ENCODE peak calls at places on chromosome 10, in seven cellular contexts. M is Peyer's patch; A is CD8-positive, alpha-beta T cell; V is AG10803; Q is OCI-LY7; P is mesendoderm; N is left ventricle myocardium inferior. Z is an unnamed sample.

GRCh38 chr10:3781458-3782098 is 3.4 kb downstream of the KLF6 start:
- DNase-seq in Q (peak), P (peak), A (peak), V (peak), M (no peak), N (peak), Z (peak)

GRCh38 chr10:29737209-29737565 is 102.4 kb upstream of the SVIL start:
- DNase-seq in M (no peak), Q (no peak), A (no peak), V (no peak), N (no peak), P (no peak), Z (no peak)

GRCh38 chr10:132001238-132001977 is 19.7 kb upstream of the BNIP3 start:
- DNase-seq in A (no peak), P (peak), Q (no peak), V (peak), M (no peak), N (no peak), Z (peak)

GRCh38 chr10:65501259-65501658 is 1424.6 kb upstream of the LRRTM3 start:
- DNase-seq in A (no peak), V (no peak), P (no peak), Q (peak), M (no peak), N (no peak), Z (no peak)

GRCh38 chr10:75189266-75190096 is 21.1 kb upstream of the VDAC2 start:
- DNase-seq in V (no peak), N (no peak), A (no peak), P (no peak), M (no peak), Q (no peak), Z (no peak)

GRCh38 chr10:5198386-5198785 is 1.7 kb downstream of the AKR1C4 start:
- DNase-seq in Q (no peak), M (no peak), A (no peak), N (no peak), P (no peak), V (peak), Z (no peak)

GRCh38 chr10:78956391-78956790 is 112.4 kb upstream of the ZMIZ1 start:
- DNase-seq in V (no peak), N (no peak), M (no peak), P (peak), A (no peak), Q (no peak), Z (no peak)

GRCh38 chr10:96556003-96556402 is 30.8 kb downstream of the TM9SF3 start:
- DNase-seq in M (no peak), P (peak), Q (peak), V (no peak), N (no peak), A (no peak), Z (peak)

GRCh38 chr10:75428434-75429158 is 2.8 kb upstream of the LRMDA start:
- DNase-seq in A (no peak), V (no peak), P (no peak), M (no peak), N (no peak), Q (no peak), Z (no peak)

GRCh38 chr10:73097305-73097670 is 622 bp upstream of the P4HA1 start:
- DNase-seq in Q (no peak), A (no peak), V (no peak), M (no peak), P (no peak), N (no peak), Z (no peak)

GRCh38 chr10:48811917-48812316 is 127.2 kb downstream of the WDFY4 start:
- DNase-seq in M (no peak), Q (no peak), P (no peak), V (peak), N (no peak), A (no peak), Z (no peak)

GRCh38 chr10:22518167-22518724 is 172.9 kb downstream of the SPAG6 start:
- DNase-seq in P (no peak), A (no peak), M (no peak), V (no peak), N (no peak), Q (no peak), Z (no peak)

GRCh38 chr10:3773465-3774017 is 11.5 kb downstream of the KLF6 start:
- DNase-seq in A (no peak), V (peak), P (peak), N (no peak), Q (no peak), M (no peak), Z (peak)

GRCh38 chr10:83538047-83538446 is 601.3 kb upstream of the GHITM start:
- DNase-seq in N (no peak), Q (no peak), P (no peak), M (no peak), V (no peak), A (no peak), Z (no peak)

GRCh38 chr10:129375912-129376311 is 91.1 kb upstream of the MGMT start:
- DNase-seq in M (no peak), Q (no peak), V (no peak), N (no peak), A (no peak), P (no peak), Z (no peak)

GRCh38 chr10:93383562-93383981 is 98.6 kb downstream of the MYOF start:
- DNase-seq in V (peak), P (peak), N (no peak), M (no peak), A (no peak), Q (no peak), Z (peak)

GRCh38 chr10:33284945-33285344 is 49.5 kb downstream of the NRP1 start:
- DNase-seq in P (no peak), A (no peak), V (no peak), N (no peak), Q (no peak), M (no peak), Z (no peak)

GRCh38 chr10:33289776-33290175 is 44.7 kb downstream of the NRP1 start:
- DNase-seq in V (no peak), N (no peak), P (no peak), A (no peak), Q (no peak), M (no peak), Z (no peak)

GRCh38 chr10:33287112-33287511 is 47.4 kb downstream of the NRP1 start:
- DNase-seq in V (no peak), Q (no peak), P (no peak), N (no peak), A (no peak), M (no peak), Z (no peak)

GRCh38 chr10:33288127-33288526 is 46.3 kb downstream of the NRP1 start:
- DNase-seq in N (no peak), Q (no peak), A (no peak), M (no peak), V (no peak), P (no peak), Z (no peak)

DNA sequence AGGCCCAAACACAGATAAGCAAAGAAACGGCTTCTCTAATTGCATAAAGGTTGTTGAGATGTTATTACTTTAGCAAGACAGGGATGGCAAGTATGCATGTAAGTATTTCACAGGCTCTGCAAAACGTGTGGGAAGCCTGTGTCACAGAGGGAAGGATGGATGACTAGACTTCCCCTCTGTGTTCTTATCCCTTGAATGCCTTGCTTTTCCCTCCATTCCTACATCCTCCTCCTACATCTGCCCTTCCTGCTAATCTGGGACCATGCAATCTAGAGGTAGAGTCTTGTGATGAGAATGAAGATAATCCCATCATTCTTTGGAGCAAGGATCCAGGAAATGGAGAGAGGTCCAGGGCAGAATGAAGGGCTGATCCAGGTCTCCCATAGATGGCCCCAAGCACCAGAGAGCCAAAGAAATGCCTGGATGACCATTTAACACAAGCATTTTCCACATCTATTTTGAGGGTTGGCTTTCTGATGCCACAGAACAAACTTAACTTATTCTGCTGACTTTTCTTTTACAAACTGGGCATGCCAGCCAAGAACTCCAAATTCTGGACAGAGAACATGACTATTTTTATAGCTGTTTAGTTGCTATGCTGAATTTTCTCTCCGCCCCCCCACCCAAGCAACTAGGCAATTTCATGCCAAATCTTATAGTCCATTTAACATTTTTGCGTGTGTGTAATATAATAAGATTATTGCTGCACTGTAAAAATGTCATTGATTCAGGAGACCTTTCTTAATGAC is 48.1 kb downstream of the NRP1 start:
- DNase-seq in M (no peak), V (no peak), N (no peak), Q (no peak), P (no peak), A (no peak), Z (no peak)
- H3K4me3 ChIP-seq in M (no peak), V (no peak), N (no peak), Q (no peak), P (no peak), A (no peak), Z (no peak)

DNA sequence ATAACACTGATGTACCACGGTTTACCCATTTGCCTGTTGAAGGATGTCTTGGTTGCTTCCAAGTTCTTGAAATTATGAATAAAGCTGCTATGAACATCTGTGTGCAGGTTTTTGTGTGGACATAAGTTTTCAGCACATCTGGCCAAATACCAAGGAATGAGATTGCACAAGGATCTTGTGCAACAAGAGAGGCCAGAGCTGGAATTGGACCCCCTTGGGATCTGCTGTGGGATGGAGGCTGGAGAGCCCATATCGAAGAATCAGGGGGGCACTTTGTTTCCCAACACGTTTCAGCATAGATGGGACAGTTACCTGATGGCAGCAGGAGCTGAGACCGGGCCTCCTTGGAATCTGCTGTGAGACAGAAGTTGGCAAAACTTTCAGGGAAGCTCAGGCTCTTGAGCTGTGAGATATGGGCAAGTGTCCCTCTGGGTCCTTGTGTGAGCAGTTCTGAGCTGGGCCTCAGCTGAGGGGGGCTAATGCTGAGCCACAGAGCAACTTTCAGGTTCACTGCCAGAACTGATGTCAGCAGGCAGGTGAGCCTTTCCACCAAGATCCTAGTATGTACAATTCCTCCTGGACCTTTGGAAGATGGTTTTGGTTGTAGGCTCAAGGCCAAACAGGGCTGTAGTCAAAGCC is 115.2 kb upstream of the RAB18 start:
- DNase-seq in Q (no peak), A (no peak), V (peak), P (no peak), N (peak), M (no peak), Z (peak)
- H3K4me3 ChIP-seq in Q (no peak), A (no peak), V (no peak), P (no peak), N (no peak), M (no peak), Z (no peak)

GRCh38 chr10:95533590-95533989 is 27.6 kb downstream of the SORBS1 start:
- DNase-seq in Q (no peak), V (no peak), P (peak), M (no peak), A (no peak), N (no peak), Z (no peak)

GRCh38 chr10:95537543-95537930 is 23.6 kb downstream of the SORBS1 start:
- DNase-seq in V (no peak), P (no peak), M (no peak), Q (no peak), N (no peak), A (no peak), Z (no peak)

GRCh38 chr10:95532536-95532935 is 28.6 kb downstream of the SORBS1 start:
- DNase-seq in Q (no peak), N (no peak), P (no peak), M (no peak), A (no peak), V (peak), Z (no peak)

GRCh38 chr10:95536894-95537542 is 24.2 kb downstream of the SORBS1 start:
- DNase-seq in V (no peak), M (no peak), N (no peak), P (no peak), A (no peak), Q (no peak), Z (no peak)

GRCh38 chr10:95536017-95536416 is 25.2 kb downstream of the SORBS1 start:
- DNase-seq in Q (no peak), P (no peak), N (no peak), M (no peak), A (no peak), V (no peak), Z (peak)
- H3K4me3 ChIP-seq in Q (no peak), P (no peak), N (peak), M (no peak), A (no peak), V (no peak), Z (no peak)

GRCh38 chr10:119401671-119402395 is 140.7 kb downstream of the RGS10 start:
- DNase-seq in V (peak), Q (no peak), N (peak), P (peak), M (peak), A (no peak), Z (peak)
- H3K4me3 ChIP-seq in V (peak), Q (no peak), N (no peak), P (no peak), M (no peak), A (no peak), Z (no peak)

DNA sequence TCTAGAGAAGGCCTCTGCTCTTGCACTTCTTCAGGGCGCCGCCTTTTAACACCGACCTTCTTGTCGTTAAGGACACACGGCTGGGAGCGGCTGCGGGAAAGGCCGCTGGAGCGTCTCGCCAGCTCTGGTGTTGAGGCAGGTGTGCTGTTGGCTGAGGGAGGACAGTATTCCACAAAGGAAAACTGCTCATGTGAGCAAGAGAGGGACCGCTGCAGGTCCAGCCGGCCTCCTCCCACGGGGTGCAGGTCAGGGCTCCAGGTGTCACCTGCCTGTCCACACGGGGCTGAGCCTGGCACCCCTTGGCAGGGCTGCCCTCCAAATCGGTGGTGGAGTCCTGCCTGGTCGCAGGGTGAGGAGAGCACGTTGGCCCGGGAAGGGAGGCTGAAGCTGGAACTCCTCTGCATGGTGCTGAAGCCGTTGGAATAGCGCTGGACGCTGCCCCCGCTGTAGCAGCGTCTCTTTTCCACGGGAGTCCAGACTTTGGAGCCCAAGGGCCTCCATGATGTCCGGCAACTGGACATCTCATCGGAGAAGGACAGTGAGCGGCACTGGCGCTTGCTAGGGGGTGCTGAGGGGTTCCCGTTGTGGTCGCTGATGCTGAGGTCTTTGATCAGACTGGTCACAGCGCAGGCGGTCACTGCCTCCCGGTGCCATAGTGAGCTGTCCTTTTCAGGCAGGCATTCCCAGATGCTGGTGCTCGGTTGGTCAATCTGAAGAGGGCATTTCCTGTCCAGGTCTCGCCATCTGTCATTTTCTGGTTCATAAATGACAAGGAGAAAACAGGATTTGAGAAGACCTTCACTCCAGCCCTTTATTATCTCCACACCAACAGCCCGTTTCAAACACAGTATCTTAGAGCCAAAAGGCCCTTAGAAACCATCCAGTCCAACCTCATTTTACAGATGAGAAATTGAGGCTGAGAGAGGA is 62.3 kb downstream of the FAM53B start:
- DNase-seq in Q (no peak), A (no peak), P (no peak), M (no peak), V (no peak), N (peak), Z (no peak)
- H3K4me3 ChIP-seq in Q (no peak), A (no peak), P (no peak), M (no peak), V (no peak), N (no peak), Z (no peak)

GRCh38 chr10:110304780-110305421 is at the start of gene SMNDC1:
- DNase-seq in A (peak), M (peak), N (peak), P (peak), V (peak), Q (peak), Z (peak)

GRCh38 chr10:110305767-110306451 is 1.2 kb upstream of the SMNDC1 start:
- DNase-seq in M (no peak), P (peak), Q (peak), A (peak), V (peak), N (no peak), Z (peak)

GRCh38 chr10:110304394-110304779 is 333 bp downstream of the SMNDC1 start:
- DNase-seq in M (no peak), A (no peak), N (no peak), Q (no peak), P (no peak), V (peak), Z (peak)

GRCh38 chr10:110307805-110308204 is 3.1 kb upstream of the SMNDC1 start:
- DNase-seq in Q (no peak), P (no peak), A (no peak), N (no peak), V (no peak), M (no peak), Z (no peak)

GRCh38 chr10:110306452-110306768 is 1.7 kb upstream of the SMNDC1 start:
- DNase-seq in Q (no peak), N (no peak), V (no peak), M (no peak), A (no peak), P (no peak), Z (no peak)
- H3K4me3 ChIP-seq in Q (peak), N (no peak), V (no peak), M (no peak), A (no peak), P (no peak), Z (no peak)

Z was measured in fibroblast of villous mesenchyme.